ENCODE peak calls at places on chromosome 22, in four cellular contexts. I is HepG2, F is K562, N is GM12878. A is an unnamed sample.

GRCh38 chr22:46942816-46943783 is 180.7 kb downstream of the TBC1D22A start:
- DNase-seq in I (no peak), F (no peak), N (no peak), A (no peak)

GRCh38 chr22:20578192-20578591 is 70.8 kb downstream of the MED15 start:
- DNase-seq in I (no peak), F (no peak), N (no peak), A (no peak)

GRCh38 chr22:47836957-47837356 is 1074.5 kb downstream of the TBC1D22A start:
- DNase-seq in I (no peak), F (no peak), N (no peak), A (no peak)

GRCh38 chr22:37545703-37546435 is 14.4 kb upstream of the CDC42EP1 start:
- DNase-seq in I (peak), F (peak), N (no peak), A (no peak)

GRCh38 chr22:49749885-49750510 is 77.7 kb downstream of the BRD1 start:
- DNase-seq in I (no peak), F (no peak), N (no peak), A (peak)

GRCh38 chr22:49925525-49926128 is 7.2 kb downstream of the CRELD2 start:
- DNase-seq in I (no peak), F (no peak), N (peak), A (no peak)

GRCh38 chr22:45877036-45877380 is 100.0 kb downstream of the WNT7B start:
- DNase-seq in I (no peak), F (no peak), N (no peak), A (no peak)

GRCh38 chr22:19167106-19167869 is 11.2 kb downstream of the SLC25A1 start:
- DNase-seq in I (no peak), F (no peak), N (no peak), A (no peak)

GRCh38 chr22:44658371-44658953 is 43.5 kb upstream of the PRR5 start:
- DNase-seq in I (no peak), F (no peak), N (no peak), A (peak)

GRCh38 chr22:48880749-48881148 is 946.9 kb downstream of the BRD1 start:
- DNase-seq in I (no peak), F (no peak), N (no peak), A (no peak)

GRCh38 chr22:49690454-49690853 is 137.2 kb downstream of the BRD1 start:
- DNase-seq in I (no peak), F (no peak), N (no peak), A (no peak)

GRCh38 chr22:44098966-44099530 is 74.9 kb downstream of the PARVB start:
- DNase-seq in I (no peak), F (no peak), N (no peak), A (no peak)

GRCh38 chr22:40960137-40960536 is 9.0 kb downstream of the RBX1 start:
- DNase-seq in I (no peak), F (no peak), N (no peak), A (no peak)

GRCh38 chr22:48517039-48518030 is 1310.3 kb downstream of the BRD1 start:
- DNase-seq in I (peak), F (no peak), N (no peak), A (no peak)

GRCh38 chr22:33923033-33923432 is 2.8 kb upstream of the LARGE1 start:
- DNase-seq in I (no peak), F (no peak), N (no peak), A (no peak)

GRCh38 chr22:33921576-33922181 is 1.4 kb upstream of the LARGE1 start:
- DNase-seq in I (peak), F (no peak), N (no peak), A (peak)

GRCh38 chr22:33920927-33921575 is 775 bp upstream of the LARGE1 start:
- DNase-seq in I (peak), F (peak), N (peak), A (peak)

GRCh38 chr22:33923660-33924246 is 3.5 kb upstream of the LARGE1 start:
- DNase-seq in I (peak), F (peak), N (no peak), A (peak)

GRCh38 chr22:33922268-33922667 is 2.0 kb upstream of the LARGE1 start:
- DNase-seq in I (peak), F (no peak), N (no peak), A (no peak)
- TF ChIP-seq YY1 in I (no peak), F (no peak), N (no peak), A (no peak)

DNA sequence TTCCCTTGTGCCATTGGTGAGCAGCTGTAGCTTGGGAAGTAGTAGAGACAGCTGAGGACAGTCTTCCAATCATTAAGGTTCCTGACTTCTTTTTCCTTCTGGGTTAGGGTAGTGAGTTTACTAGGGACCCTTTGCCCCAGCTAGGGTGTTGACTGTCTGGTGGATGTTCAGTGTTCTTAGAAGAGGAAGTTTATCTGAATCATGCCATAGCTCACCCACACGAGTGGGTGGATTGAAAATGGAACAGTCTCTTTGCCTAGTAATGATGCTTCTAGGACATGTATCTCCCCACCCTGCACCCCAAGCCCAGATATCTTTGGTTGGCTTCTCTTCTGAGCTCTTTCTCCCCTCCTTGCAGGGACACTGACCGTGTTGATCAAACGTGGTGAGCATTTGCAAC is 57.2 kb upstream of the HORMAD2 start:
- DNase-seq in I (no peak), F (no peak), N (no peak), A (no peak)
- TF ChIP-seq FOXM1 in I (no peak), F (no peak), N (no peak), A (no peak)

DNA sequence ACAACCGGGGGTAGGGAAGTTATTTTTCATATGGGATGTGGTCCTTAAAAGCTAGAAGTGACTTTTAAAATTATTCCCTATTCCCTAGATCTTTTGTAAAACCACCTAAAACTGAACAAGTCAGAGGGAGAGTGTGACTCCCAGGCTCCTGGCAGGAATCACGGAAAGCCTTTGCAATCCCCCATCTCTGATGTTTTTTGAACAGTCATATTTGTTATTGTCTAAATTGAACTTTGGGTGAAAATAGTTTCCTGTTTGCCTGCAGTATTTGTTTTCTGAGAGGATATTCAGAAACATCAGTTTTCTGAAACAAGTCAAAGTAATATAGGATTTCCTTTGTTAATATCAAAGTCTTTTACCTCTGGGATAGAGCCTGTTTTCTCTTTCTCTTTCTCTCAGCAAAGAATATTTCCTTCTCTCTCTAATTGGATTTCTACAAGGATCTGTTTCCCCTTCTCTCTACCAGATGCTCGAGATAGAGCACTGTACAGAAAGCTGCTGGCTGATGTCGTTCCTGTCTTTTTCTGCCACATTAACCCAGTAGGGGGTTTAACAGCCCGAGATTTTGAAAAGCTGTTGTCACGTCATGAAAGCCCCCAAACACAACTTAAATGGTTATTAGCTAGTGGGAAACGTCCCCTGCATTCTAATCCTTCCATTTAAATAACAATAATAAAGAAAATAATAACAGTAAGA is 132.2 kb upstream of the PITPNB start:
- DNase-seq in I (no peak), F (no peak), N (no peak), A (no peak)
- TF ChIP-seq REST in I (no peak), F (no peak), N (no peak), A (no peak)

DNA sequence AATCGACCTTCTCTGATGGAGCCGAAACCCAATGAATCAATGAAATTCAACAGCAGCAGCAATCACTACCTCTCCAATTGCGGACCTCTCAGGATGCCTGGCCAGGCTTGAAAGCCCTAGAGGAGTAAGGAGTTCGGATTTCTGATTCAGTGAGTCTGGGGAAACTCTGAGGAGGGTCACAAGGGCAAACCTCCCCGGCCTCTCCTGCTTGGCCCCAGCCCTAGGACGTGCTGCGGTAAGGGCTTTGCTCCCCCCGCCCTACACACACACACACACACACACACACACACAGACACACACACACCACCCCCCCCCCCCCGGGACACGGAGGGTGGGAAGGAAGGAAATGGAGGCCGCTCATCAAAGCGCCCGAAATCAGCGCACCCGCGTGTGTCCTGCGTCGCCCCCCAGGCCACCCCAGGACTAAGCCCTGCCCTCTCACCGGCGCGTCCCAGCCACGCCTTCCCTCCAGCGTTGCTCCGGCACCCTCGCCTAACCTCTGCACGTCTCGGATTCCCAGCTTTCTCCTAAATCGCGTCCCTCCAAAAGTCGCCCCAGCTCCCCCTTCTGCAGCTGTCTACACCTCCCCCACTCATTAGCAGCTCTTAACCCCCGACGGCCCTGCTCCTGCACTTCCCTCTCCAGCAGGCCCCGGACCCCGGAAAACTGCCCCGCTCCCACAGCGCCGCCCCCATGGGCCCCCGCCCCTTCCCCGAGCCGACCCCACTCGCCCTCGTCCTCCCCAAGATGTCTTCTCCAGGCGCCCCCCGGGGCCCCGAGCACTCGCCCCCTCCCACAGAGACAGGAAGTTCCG is 680 bp downstream of the PACSIN2 start:
- DNase-seq in I (peak), F (peak), N (no peak), A (peak)
- TF ChIP-seq YY1 in I (no peak), F (no peak), N (no peak), A (no peak)

GRCh38 chr22:30574095-30574981 is at the start of gene GAL3ST1:
- DNase-seq in I (peak), F (no peak), N (no peak), A (peak)
- TF ChIP-seq FOXM1 in I (no peak), F (no peak), N (no peak), A (no peak)

GRCh38 chr22:31857247-31857646 is 87.1 kb upstream of the YWHAH start:
- DNase-seq in I (no peak), F (peak), N (no peak), A (no peak)
- TF ChIP-seq REST in I (no peak), F (no peak), N (no peak), A (no peak)

GRCh38 chr22:43004362-43005035 is 10.4 kb downstream of the PACSIN2 start:
- DNase-seq in I (peak), F (no peak), N (no peak), A (no peak)
- TF ChIP-seq YY1 in I (no peak), F (no peak), N (no peak), A (no peak)